ENCODE peak calls at places on chromosomes 4 and X, in ten cellular contexts. R is fibroblast of lung; A is lower lobe of right lung; P is hepatocyte; V is PC-9; I is endodermal cell; D is CD8-positive, alpha-beta T cell; O is uterus; Q is body of pancreas; L is IMR-90. B is an unnamed sample. For H3K9me3 and H3K4me1, the result is how much of the 10 kb centered on the place peaks cover.

GRCh38 chrX:41478397-41478911 is 31.3 kb downstream of the NYX start:
- DNase-seq in P (no peak), Q (no peak), L (no peak), R (no peak), A (no peak), O (no peak), I (peak), V (no peak), D (no peak), B (no peak)

GRCh38 chrX:30302957-30303356 is 6.2 kb downstream of the NR0B1 start:
- DNase-seq in V (peak), D (no peak), O (no peak), P (no peak), A (no peak), R (no peak), I (peak), L (no peak), Q (peak), B (peak)

GRCh38 chr4:147582386-147583077 is 34.7 kb upstream of the TMEM184C start:
- DNase-seq in O (no peak), R (peak), L (peak), V (peak), I (no peak), D (no peak), Q (no peak), P (no peak), A (no peak), B (no peak)

GRCh38 chrX:13376857-13377441 is 57.1 kb upstream of the ATXN3L start:
- DNase-seq in Q (no peak), P (peak), V (no peak), A (no peak), D (no peak), R (peak), I (no peak), L (peak), O (peak), B (no peak)

GRCh38 chr4:26874110-26874509 is 13.5 kb downstream of the STIM2 start:
- DNase-seq in O (no peak), P (no peak), A (no peak), L (no peak), V (no peak), I (peak), D (no peak), R (no peak), Q (no peak), B (no peak)

GRCh38 chrX:139734996-139735395 is 27.0 kb upstream of the MCF2 start:
- DNase-seq in P (no peak), O (no peak), Q (no peak), L (no peak), R (no peak), D (no peak), V (no peak), A (no peak), I (no peak), B (no peak)

GRCh38 chr4:2937146-2937857 is 25.9 kb downstream of the NOP14 start:
- DNase-seq in R (peak), Q (peak), P (peak), A (peak), O (no peak), L (no peak), I (peak), D (no peak), V (peak), B (no peak)

GRCh38 chrX:9786839-9787635 is 808 bp downstream of the SHROOM2 start:
- DNase-seq in I (peak), O (no peak), D (no peak), L (no peak), P (peak), V (no peak), Q (peak), R (no peak), A (peak), B (no peak)

GRCh38 chrX:136336623-136337022 is 35.9 kb downstream of the ADGRG4 start:
- DNase-seq in A (no peak), L (no peak), V (no peak), R (no peak), O (no peak), Q (no peak), P (no peak), D (no peak), I (no peak), B (no peak)

GRCh38 chr4:89134775-89135319 is 23.5 kb downstream of the TIGD2 start:
- DNase-seq in Q (no peak), P (peak), D (no peak), V (no peak), I (no peak), R (peak), O (peak), L (peak), A (no peak), B (peak)

GRCh38 chr4:100258675-100259074 is 68.4 kb upstream of the DDIT4L start:
- DNase-seq in L (no peak), I (no peak), V (no peak), O (no peak), Q (no peak), P (no peak), A (no peak), D (no peak), R (no peak), B (no peak)

GRCh38 chr4:139214039-139214534 is 37.1 kb upstream of the ELF2 start:
- DNase-seq in P (no peak), O (no peak), V (no peak), R (no peak), D (no peak), I (peak), Q (peak), A (no peak), L (no peak), B (peak)

DNA sequence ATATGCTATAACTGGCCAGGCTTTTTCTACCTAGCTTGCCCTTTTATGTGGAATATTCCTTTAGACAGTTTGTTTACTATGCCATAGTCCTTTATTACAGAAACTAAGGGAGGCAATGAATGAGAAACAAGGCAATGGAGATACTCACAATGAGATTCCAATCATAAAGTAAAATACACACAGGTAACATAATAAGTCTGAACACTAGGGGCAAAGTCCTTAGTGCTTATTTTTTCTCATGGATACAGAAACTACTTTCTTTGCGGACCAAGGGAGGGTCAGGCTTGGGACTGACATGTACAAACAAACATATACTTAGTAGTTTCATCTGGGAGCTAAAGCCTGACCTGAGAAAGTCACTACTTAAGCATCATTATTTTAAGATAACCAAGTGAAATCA is 16.0 kb upstream of the UGT8 start:
- DNase-seq in O (no peak), D (no peak), V (no peak), P (no peak), Q (no peak), A (no peak), L (no peak), I (no peak), R (no peak), B (no peak)
- TF ChIP-seq CTCF in O (no peak), D (no peak), V (no peak), P (no peak), Q (no peak), A (no peak), L (no peak), I (no peak), R (no peak), B (no peak)

DNA sequence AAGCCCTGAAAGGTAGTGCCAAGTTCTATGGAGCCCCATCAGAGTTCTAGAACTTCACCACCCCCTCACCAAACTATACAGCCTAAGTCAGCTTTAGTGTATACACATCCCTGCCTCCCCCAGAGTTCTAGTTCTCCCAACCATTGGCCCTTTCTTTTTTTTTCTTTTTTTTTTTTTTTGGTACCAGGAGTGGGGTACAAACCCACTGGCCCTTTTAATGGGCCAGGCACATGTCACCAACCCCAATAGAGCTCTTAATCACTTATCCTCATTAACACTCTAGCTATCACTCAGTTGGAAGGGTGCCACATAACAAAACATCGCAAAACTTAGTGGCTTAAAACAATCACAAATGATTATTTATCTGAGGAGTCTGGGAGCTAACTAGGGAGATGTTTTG is 588.6 kb downstream of the BCOR start:
- DNase-seq in V (no peak), Q (no peak), A (no peak), O (no peak), I (no peak), P (no peak), R (no peak), D (no peak), L (no peak), B (no peak)
- H3K9me3 ChIP-seq in V (under half), Q (under half), A (under half), O (under half), I (under half), P (under half), R (under half), D (under half), L (under half), B (under half)

DNA sequence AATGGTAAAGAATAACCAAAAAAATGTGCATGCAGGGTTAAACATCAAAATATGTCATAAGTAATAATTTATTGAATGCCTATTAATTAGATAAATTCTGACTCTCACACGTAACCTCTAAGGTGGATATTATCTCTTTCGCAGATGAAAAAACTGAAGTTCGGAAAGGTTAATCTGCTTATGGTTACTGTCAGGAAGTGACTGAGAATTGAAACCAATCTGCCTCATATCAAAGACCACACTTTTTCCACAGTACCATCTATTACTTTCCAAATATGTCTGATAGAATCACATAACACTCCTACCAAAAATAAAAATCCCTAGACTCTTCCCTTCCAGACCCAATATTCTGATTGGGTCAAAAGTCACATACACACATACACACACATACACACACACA is 6.2 kb downstream of the CHIC2 start:
- DNase-seq in D (no peak), I (no peak), L (no peak), A (no peak), R (no peak), O (no peak), V (no peak), Q (no peak), P (no peak), B (no peak)
- H3K4me1 ChIP-seq in D (half or more), I (under half), L (under half), A (half or more), R (under half), O (under half), V (under half), Q (half or more), P (under half), B (half or more)

DNA sequence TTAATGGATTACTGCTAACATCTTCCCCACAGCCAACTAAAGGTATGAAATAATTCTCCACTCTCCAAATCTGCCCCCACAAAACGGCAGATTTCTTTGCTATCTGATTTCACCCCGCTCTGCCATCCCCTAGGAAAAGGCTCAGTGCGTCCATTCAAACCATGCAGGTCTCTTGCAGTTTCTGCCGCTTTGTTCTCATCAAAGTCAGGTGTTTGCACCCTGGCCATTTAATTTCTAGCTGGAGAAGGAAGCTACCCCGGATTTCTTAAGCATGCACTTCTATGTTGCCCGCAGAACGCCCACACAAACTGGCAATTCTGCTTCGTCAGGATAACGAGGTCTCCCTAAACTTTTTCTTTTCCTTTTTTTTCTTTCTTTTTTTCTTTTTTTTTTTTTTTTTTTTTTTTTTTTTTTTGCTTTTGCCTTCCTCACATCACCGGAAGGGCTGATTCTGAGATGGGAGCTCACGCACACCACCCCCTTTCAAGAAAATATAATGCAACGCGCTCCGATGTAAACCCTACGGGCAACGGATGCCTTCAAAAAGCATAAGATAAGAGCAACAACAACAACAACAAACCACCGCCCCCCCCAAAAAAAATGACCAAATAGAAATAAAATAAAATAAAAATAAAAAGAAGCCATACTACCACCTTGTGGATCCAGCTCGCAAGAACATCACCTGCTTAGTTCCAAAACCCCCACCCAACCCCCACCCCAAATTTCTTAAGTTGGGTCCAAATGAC is 3.2 kb downstream of the NLGN4X start:
- DNase-seq in V (no peak), R (peak), I (peak), O (no peak), P (no peak), L (no peak), Q (no peak), A (no peak), D (no peak), B (no peak)
- TF ChIP-seq CTCF in V (peak), R (no peak), I (peak), O (no peak), P (peak), L (no peak), Q (no peak), A (no peak), D (no peak), B (no peak)

GRCh38 chr4:149102765-149103164 is 660.6 kb upstream of the NR3C2 start:
- DNase-seq in R (no peak), D (no peak), Q (no peak), L (no peak), I (no peak), A (no peak), V (no peak), P (no peak), O (no peak), B (no peak)

GRCh38 chr4:149095798-149096197 is 653.6 kb upstream of the NR3C2 start:
- DNase-seq in P (no peak), O (no peak), R (peak), D (no peak), L (no peak), V (no peak), A (no peak), I (no peak), Q (no peak), B (no peak)

DNA sequence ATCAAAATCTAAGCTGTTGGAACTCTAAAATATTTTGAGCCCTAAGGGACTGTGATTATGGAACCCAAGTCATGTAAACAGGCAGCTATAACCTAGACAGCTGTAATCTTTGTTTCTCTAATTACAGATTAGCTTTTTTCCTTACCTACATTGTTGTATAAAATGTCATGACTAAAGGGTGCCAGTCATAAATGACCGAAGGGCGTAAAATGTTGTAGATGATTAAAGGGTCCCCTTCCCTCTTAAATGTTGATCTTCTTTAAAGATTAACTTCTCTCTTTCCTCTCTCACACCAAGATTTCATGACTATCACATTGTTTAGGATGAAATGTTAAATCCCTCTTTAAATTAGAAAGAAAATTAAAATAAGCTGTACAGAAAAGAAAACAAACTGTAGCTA is 659.4 kb upstream of the NR3C2 start:
- DNase-seq in I (no peak), P (no peak), V (no peak), L (no peak), D (no peak), Q (no peak), A (no peak), O (no peak), R (no peak), B (no peak)
- H3K9me3 ChIP-seq in I (under half), P (under half), V (under half), L (under half), D (under half), Q (under half), A (under half), O (under half), R (under half), B (under half)

DNA sequence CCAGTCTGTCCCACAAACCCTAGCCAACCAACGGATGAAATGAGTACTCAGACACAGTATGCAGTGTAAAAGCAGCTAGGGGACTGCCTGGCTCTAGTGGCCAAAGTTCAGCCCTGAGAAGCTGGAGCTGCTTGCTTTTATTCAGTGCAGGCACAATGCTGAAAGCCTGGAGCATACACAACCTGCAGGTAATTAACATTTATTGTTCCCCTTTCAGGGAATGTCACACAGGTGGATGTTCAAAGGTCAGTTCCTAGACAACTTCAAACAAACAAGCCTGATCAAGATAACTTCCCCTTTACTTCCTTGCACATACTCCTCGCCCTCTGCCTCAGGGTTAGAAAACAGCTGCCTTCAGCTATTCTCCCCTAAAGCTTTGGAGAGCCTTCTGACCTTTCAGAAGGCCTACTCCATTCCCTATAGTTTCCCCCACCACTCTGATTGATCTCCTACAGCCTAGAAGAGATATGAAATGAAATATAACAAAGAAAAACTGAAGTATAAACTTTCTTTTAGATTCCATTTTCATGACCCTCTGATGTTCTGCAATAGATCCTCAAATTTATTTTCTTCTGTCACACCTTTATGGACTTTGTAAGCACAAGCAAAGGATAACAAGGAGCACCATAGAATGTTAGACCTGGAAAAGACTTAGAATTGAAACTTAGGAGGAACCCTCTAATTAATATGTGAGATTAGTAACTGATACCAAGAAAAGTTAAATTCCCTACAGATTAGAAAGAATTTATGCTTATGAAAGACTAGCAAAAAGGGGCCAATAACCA is 6.8 kb upstream of the DCAF8L1 start:
- DNase-seq in D (no peak), O (no peak), A (no peak), I (no peak), R (no peak), V (no peak), L (no peak), P (peak), Q (peak), B (no peak)
- H3K4me1 ChIP-seq in D (under half), O (under half), A (under half), I (under half), R (under half), V (under half), L (under half), P (under half), Q (under half), B (under half)

GRCh38 chr4:145498430-145498829 is 16.8 kb downstream of the SMAD1 start:
- DNase-seq in P (no peak), D (no peak), A (no peak), O (no peak), Q (no peak), R (no peak), L (no peak), V (no peak), I (no peak), B (no peak)
- TF ChIP-seq CTCF in P (no peak), D (no peak), A (no peak), O (no peak), Q (no peak), R (no peak), L (no peak), V (no peak), I (no peak), B (no peak)

DNA sequence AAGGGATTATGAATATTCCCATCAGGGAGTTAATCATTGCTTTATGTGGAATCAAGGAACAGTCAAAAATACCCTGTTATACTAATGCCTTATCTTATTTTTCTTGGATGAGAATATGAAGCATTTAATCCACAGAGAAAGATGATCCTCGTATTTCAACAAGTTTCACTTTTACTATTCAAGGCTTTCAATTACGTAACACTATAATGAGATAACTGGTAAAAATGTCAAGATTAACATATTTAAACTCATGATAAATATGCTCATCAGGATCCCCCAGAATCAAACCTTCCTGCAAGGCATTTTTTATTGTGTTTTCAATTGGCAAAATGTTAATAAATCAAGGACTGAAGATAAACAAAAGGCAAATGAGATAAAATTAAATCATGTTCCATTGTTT is 5.1 kb downstream of the ZXDA start:
- DNase-seq in A (no peak), L (peak), I (no peak), Q (no peak), P (no peak), O (no peak), V (no peak), D (no peak), R (peak), B (no peak)
- H3K9me3 ChIP-seq in A (under half), L (under half), I (under half), Q (under half), P (under half), O (under half), V (under half), D (under half), R (under half), B (under half)

DNA sequence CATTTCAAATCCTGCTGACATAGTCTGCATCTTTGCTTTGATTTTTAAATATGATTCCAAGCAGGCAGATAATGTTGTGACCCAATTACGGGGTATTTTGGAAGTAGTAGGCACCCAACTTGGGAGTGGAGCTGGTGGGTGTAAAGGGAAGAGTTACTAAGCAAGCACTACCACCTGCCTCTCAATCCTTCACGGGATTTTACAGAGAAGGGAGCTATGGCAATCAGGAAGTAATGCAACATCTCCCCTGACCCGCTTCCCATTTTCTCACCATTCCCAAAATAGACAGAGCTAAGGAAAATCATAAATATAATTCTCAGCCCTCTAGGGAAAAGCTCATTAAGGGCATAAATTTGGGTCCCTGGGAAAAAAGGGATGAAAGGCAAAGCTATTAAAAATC is 9.2 kb downstream of the APBB2 start:
- DNase-seq in P (no peak), L (no peak), A (no peak), O (no peak), I (no peak), Q (no peak), V (no peak), D (no peak), R (no peak), B (no peak)
- H3K4me1 ChIP-seq in P (under half), L (under half), A (under half), O (under half), I (under half), Q (under half), V (under half), D (under half), R (under half), B (half or more)

B was measured in heart right ventricle.